ENCODE peak calls at places on chromosomes 7 and 10, in eight cellular contexts. One of them, this sample, is unnamed.

GRCh38 chr7:22842383-22842903 is 19.8 kb upstream of the TOMM7 start:
- DNase-seq in upper lobe of right lung: no peak
- DNase-seq in psoas muscle: peak
- DNase-seq in testis: no peak
- DNase-seq in heart left ventricle: no peak
- DNase-seq in breast epithelium: no peak
- DNase-seq in AG04450: no peak
- DNase-seq in cardiac muscle cell: no peak
- DNase-seq in this sample: no peak

GRCh38 chr7:105978035-105978434 is 15.0 kb downstream of the CDHR3 start:
- DNase-seq in upper lobe of right lung: no peak
- DNase-seq in psoas muscle: no peak
- DNase-seq in AG04450: no peak
- DNase-seq in breast epithelium: no peak
- DNase-seq in testis: peak
- DNase-seq in cardiac muscle cell: peak
- DNase-seq in heart left ventricle: no peak
- DNase-seq in this sample: no peak

GRCh38 chr7:106895246-106895864 is 30.3 kb downstream of the PIK3CG start:
- DNase-seq in AG04450: no peak
- DNase-seq in heart left ventricle: no peak
- DNase-seq in testis: no peak
- DNase-seq in breast epithelium: no peak
- DNase-seq in cardiac muscle cell: no peak
- DNase-seq in upper lobe of right lung: no peak
- DNase-seq in psoas muscle: no peak
- DNase-seq in this sample: no peak

GRCh38 chr10:127485153-127485857 is 63.8 kb upstream of the NPS start:
- DNase-seq in testis: no peak
- DNase-seq in upper lobe of right lung: no peak
- DNase-seq in heart left ventricle: no peak
- DNase-seq in cardiac muscle cell: peak
- DNase-seq in breast epithelium: no peak
- DNase-seq in psoas muscle: no peak
- DNase-seq in AG04450: no peak
- DNase-seq in this sample: no peak

GRCh38 chr10:102645388-102645740 is 1.1 kb downstream of the TRIM8 start:
- DNase-seq in upper lobe of right lung: peak
- DNase-seq in psoas muscle: peak
- DNase-seq in breast epithelium: peak
- DNase-seq in cardiac muscle cell: peak
- DNase-seq in testis: peak
- DNase-seq in heart left ventricle: peak
- DNase-seq in AG04450: no peak
- DNase-seq in this sample: peak

GRCh38 chr10:95071107-95071660 is 1.9 kb upstream of the CYP2C8 start:
- DNase-seq in breast epithelium: no peak
- DNase-seq in psoas muscle: no peak
- DNase-seq in testis: no peak
- DNase-seq in cardiac muscle cell: no peak
- DNase-seq in AG04450: no peak
- DNase-seq in upper lobe of right lung: no peak
- DNase-seq in heart left ventricle: no peak
- DNase-seq in this sample: no peak

GRCh38 chr7:156777364-156778069 is 115.5 kb downstream of the LMBR1 start:
- DNase-seq in testis: no peak
- DNase-seq in AG04450: no peak
- DNase-seq in cardiac muscle cell: no peak
- DNase-seq in breast epithelium: no peak
- DNase-seq in psoas muscle: no peak
- DNase-seq in upper lobe of right lung: no peak
- DNase-seq in heart left ventricle: no peak
- DNase-seq in this sample: no peak

GRCh38 chr10:119090026-119090808 is 9.6 kb upstream of the EIF3A start:
- DNase-seq in AG04450: no peak
- DNase-seq in heart left ventricle: no peak
- DNase-seq in upper lobe of right lung: no peak
- DNase-seq in cardiac muscle cell: no peak
- DNase-seq in psoas muscle: no peak
- DNase-seq in breast epithelium: no peak
- DNase-seq in testis: no peak
- DNase-seq in this sample: no peak

GRCh38 chr7:159113056-159113455 is 31.6 kb downstream of the VIPR2 start:
- DNase-seq in testis: no peak
- DNase-seq in breast epithelium: no peak
- DNase-seq in heart left ventricle: no peak
- DNase-seq in AG04450: no peak
- DNase-seq in cardiac muscle cell: no peak
- DNase-seq in upper lobe of right lung: peak
- DNase-seq in psoas muscle: no peak
- DNase-seq in this sample: peak

GRCh38 chr7:151128144-151128543 is 39.4 kb downstream of the GBX1 start:
- DNase-seq in psoas muscle: no peak
- DNase-seq in testis: no peak
- DNase-seq in heart left ventricle: no peak
- DNase-seq in AG04450: no peak
- DNase-seq in breast epithelium: no peak
- DNase-seq in cardiac muscle cell: no peak
- DNase-seq in upper lobe of right lung: no peak
- DNase-seq in this sample: no peak

DNA sequence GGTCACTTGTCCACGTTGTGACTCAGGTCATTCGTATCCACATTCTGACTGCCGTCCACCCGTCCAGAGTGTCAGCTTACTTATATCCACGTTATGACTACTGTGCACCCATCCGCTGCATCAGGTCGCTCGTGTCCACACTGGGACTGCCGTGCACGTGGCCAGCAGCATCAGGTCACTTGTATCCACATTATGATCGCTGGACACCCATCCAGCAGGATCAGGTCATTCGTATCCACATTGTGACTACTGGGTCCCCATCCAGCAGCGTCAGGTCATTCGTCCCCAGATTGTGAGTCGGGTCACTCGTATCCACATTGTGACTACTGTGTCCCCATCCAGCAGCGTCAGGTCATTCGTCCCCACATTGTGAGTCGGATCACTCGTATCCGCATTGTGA is 47.3 kb upstream of the SUN1 start:
- DNase-seq in upper lobe of right lung: no peak
- DNase-seq in testis: no peak
- DNase-seq in AG04450: no peak
- DNase-seq in breast epithelium: no peak
- DNase-seq in cardiac muscle cell: no peak
- DNase-seq in psoas muscle: no peak
- DNase-seq in heart left ventricle: no peak
- DNase-seq in this sample: no peak
- H3K27ac ChIP-seq in upper lobe of right lung: no peak
- H3K27ac ChIP-seq in testis: no peak
- H3K27ac ChIP-seq in AG04450: no peak
- H3K27ac ChIP-seq in breast epithelium: no peak
- H3K27ac ChIP-seq in cardiac muscle cell: no peak
- H3K27ac ChIP-seq in psoas muscle: no peak
- H3K27ac ChIP-seq in heart left ventricle: no peak
- H3K27ac ChIP-seq in this sample: no peak

GRCh38 chr10:86969421-86970041 is 1.2 kb downstream of the ADIRF start:
- DNase-seq in upper lobe of right lung: no peak
- DNase-seq in psoas muscle: peak
- DNase-seq in AG04450: no peak
- DNase-seq in cardiac muscle cell: no peak
- DNase-seq in testis: no peak
- DNase-seq in heart left ventricle: no peak
- DNase-seq in breast epithelium: no peak
- DNase-seq in this sample: no peak
- H3K4me3 ChIP-seq in upper lobe of right lung: peak
- H3K4me3 ChIP-seq in psoas muscle: peak
- H3K4me3 ChIP-seq in AG04450: peak
- H3K4me3 ChIP-seq in cardiac muscle cell: no peak
- H3K4me3 ChIP-seq in testis: peak
- H3K4me3 ChIP-seq in heart left ventricle: peak
- H3K4me3 ChIP-seq in breast epithelium: peak
- H3K4me3 ChIP-seq in this sample: peak

DNA sequence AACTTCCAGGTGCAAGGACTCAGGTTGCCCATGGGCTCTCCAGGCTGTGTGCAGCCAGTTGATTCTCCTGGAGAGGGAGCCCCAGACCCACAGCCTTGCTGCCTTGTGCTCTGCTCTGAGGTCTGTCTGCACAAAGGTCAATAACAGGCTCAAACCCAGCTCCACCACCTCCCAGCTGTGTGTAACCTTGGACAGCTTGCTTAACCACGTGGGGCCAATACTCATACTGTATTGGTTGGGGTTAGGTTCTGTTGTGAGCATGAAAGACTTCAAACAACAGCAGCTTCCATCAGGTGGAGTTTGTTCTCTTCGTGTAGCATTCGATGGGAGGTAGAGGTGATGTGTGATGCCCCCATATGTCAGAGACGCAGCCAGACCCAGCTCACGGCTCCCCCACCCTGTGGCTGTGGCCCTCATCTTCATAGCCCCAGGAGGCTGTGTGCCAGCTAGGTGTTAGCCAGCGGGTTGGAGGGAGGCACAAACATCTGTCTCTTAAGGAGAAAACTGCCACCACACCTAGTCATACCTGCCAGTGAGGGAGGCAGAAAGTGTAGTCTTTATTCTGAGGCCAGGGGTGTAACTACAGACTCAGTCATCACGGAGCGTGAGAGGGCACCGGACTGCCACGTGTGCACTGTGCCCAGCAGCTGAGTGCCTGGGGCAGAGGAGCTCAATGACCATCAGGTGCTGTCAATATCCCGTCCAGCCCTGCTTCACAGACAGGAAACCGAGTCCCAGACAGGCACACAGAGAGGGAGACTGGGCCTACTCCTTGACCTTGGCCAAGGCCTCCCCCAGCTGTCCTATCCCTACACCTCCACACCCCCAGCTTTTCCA is 8.0 kb upstream of the POLD2 start:
- DNase-seq in psoas muscle: no peak
- DNase-seq in breast epithelium: no peak
- DNase-seq in testis: no peak
- DNase-seq in cardiac muscle cell: peak
- DNase-seq in heart left ventricle: no peak
- DNase-seq in upper lobe of right lung: no peak
- DNase-seq in AG04450: no peak
- DNase-seq in this sample: no peak
- TF ChIP-seq CTCF in psoas muscle: no peak
- TF ChIP-seq CTCF in breast epithelium: no peak
- TF ChIP-seq CTCF in testis: no peak
- TF ChIP-seq CTCF in cardiac muscle cell: peak
- TF ChIP-seq CTCF in heart left ventricle: no peak
- TF ChIP-seq CTCF in upper lobe of right lung: no peak
- TF ChIP-seq CTCF in AG04450: peak
- TF ChIP-seq CTCF in this sample: no peak

DNA sequence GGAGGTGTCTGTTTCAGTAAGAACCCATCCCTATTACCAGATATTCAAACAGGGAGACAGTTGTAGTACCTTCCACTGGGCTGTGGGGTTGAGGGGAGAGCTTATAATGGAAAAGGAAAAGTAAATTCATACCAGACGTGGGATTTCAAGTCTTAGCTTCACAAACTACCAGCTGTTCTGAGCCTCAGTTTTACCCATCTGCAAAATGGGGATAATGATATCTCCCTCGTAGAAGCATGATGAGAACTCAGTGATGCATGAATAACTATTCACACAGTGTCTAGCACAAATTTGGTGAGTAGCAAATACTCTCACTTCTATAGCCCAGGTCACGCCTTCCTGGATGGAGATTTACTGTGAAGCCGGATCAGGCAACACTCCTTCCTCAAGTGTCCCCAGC is 29.1 kb upstream of the IKZF1 start:
- DNase-seq in cardiac muscle cell: no peak
- DNase-seq in upper lobe of right lung: no peak
- DNase-seq in testis: no peak
- DNase-seq in breast epithelium: no peak
- DNase-seq in heart left ventricle: no peak
- DNase-seq in psoas muscle: no peak
- DNase-seq in AG04450: no peak
- DNase-seq in this sample: no peak
- H3K27ac ChIP-seq in cardiac muscle cell: no peak
- H3K27ac ChIP-seq in upper lobe of right lung: no peak
- H3K27ac ChIP-seq in testis: no peak
- H3K27ac ChIP-seq in breast epithelium: no peak
- H3K27ac ChIP-seq in heart left ventricle: no peak
- H3K27ac ChIP-seq in psoas muscle: no peak
- H3K27ac ChIP-seq in AG04450: no peak
- H3K27ac ChIP-seq in this sample: no peak

This sample was measured in ascending aorta.